ENCODE peak calls at places on chromosomes 7 and 10, in eight cellular contexts. One of them, this sample, is unnamed.
A peak's percentile ranks its signal among the peaks of the same experiment; 100 is the strongest.

GRCh38 chr10:21502371-21502765 is 23.1 kb downstream of the SKIDA1 start:
- DNase-seq in dorsolateral prefrontal cortex: no peak
- DNase-seq in IMR-90: no peak
- DNase-seq in GM06990: no peak
- DNase-seq in HL-60: no peak
- DNase-seq in psoas muscle: no peak
- DNase-seq in colonic mucosa: no peak
- DNase-seq in HCT116: no peak
- DNase-seq in this sample: no peak

GRCh38 chr10:104664205-104664604 is 23.1 kb downstream of the SORCS3 start:
- DNase-seq in dorsolateral prefrontal cortex: no peak
- DNase-seq in IMR-90: no peak
- DNase-seq in GM06990: no peak
- DNase-seq in HL-60: no peak
- DNase-seq in psoas muscle: no peak
- DNase-seq in colonic mucosa: no peak
- DNase-seq in HCT116: no peak
- DNase-seq in this sample: no peak

GRCh38 chr10:101257121-101257890 is 28.0 kb upstream of the LBX1 start:
- DNase-seq in dorsolateral prefrontal cortex: no peak
- DNase-seq in IMR-90: no peak
- DNase-seq in GM06990: no peak
- DNase-seq in HL-60: no peak
- DNase-seq in psoas muscle: no peak
- DNase-seq in colonic mucosa: no peak
- DNase-seq in HCT116: no peak
- DNase-seq in this sample: peak; percentile 49

GRCh38 chr7:155440018-155440410 is 17.9 kb upstream of the EN2 start:
- DNase-seq in dorsolateral prefrontal cortex: no peak
- DNase-seq in IMR-90: no peak
- DNase-seq in GM06990: no peak
- DNase-seq in HL-60: no peak
- DNase-seq in psoas muscle: no peak
- DNase-seq in colonic mucosa: no peak
- DNase-seq in HCT116: no peak
- DNase-seq in this sample: no peak

GRCh38 chr7:20222219-20222828 is 5.1 kb upstream of the MACC1 start:
- DNase-seq in dorsolateral prefrontal cortex: no peak
- DNase-seq in IMR-90: no peak
- DNase-seq in GM06990: no peak
- DNase-seq in HL-60: no peak
- DNase-seq in psoas muscle: no peak
- DNase-seq in colonic mucosa: no peak
- DNase-seq in HCT116: no peak
- DNase-seq in this sample: no peak

GRCh38 chr7:112212516-112213036 is 6.1 kb downstream of the ZNF277 start:
- DNase-seq in dorsolateral prefrontal cortex: no peak
- DNase-seq in IMR-90: peak; percentile 35
- DNase-seq in GM06990: no peak
- DNase-seq in HL-60: no peak
- DNase-seq in psoas muscle: no peak
- DNase-seq in colonic mucosa: no peak
- DNase-seq in HCT116: no peak
- DNase-seq in this sample: no peak

GRCh38 chr10:816958-817357 is 114.5 kb downstream of the LARP4B start:
- DNase-seq in dorsolateral prefrontal cortex: no peak
- DNase-seq in IMR-90: no peak
- DNase-seq in GM06990: no peak
- DNase-seq in HL-60: no peak
- DNase-seq in psoas muscle: no peak
- DNase-seq in colonic mucosa: no peak
- DNase-seq in HCT116: no peak
- DNase-seq in this sample: no peak

GRCh38 chr10:125757742-125758141 is 17.9 kb downstream of the MMP21 start:
- DNase-seq in dorsolateral prefrontal cortex: no peak
- DNase-seq in IMR-90: no peak
- DNase-seq in GM06990: no peak
- DNase-seq in HL-60: no peak
- DNase-seq in psoas muscle: no peak
- DNase-seq in colonic mucosa: no peak
- DNase-seq in HCT116: no peak
- DNase-seq in this sample: no peak

DNA sequence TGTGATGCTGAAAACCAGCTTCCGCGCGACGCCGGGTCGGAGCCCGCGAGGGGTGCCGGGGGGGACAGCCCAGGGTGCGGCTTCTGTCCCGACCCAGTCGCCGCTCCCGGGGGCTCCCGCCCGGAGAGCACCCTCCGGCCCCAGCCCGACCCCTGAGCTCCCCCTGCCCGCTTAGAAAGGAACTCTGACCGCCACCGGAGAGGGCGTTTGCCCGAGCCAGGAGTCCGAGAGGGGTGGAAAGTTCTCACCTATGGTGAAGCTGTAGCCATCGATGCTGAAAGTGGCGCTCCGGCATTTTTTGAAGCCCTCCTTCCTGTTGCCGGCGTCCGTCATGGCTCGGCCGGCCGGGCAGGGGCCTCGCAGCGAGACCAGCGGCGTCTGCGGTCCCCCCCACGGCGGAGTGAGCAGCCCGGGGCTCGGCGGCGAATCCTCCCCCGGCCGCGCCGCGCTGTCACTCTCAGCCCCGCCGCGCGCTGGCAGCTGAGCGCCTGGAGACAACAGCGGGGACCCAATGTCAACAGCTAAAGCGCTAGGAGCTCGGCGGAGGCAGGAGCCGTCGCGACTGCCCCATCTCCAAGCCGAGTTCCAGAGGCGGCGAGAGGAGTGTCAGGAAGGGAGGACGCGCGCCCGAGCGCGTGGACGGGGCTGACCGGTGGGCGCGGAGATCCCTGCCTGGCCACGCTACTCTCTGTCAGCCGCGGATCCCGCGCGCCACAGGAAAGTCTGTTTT is 191.6 kb downstream of the LSM5 start:
- DNase-seq in dorsolateral prefrontal cortex: no peak
- DNase-seq in IMR-90: no peak
- DNase-seq in GM06990: no peak
- DNase-seq in HL-60: no peak
- DNase-seq in psoas muscle: no peak
- DNase-seq in colonic mucosa: no peak
- DNase-seq in HCT116: no peak
- DNase-seq in this sample: peak; percentile 8
- H3K4me3 ChIP-seq in dorsolateral prefrontal cortex: peak overlapping the region; percentile 66
- H3K4me3 ChIP-seq in IMR-90: peak overlapping the region; percentile 14
- H3K4me3 ChIP-seq in GM06990: no peak overlapping the region
- H3K4me3 ChIP-seq in HL-60: peak overlapping the region; percentile 48
- H3K4me3 ChIP-seq in psoas muscle: peak overlapping the region; percentile 57
- H3K4me3 ChIP-seq in colonic mucosa: peak overlapping the region; percentile 20
- H3K4me3 ChIP-seq in HCT116: no peak overlapping the region
- H3K4me3 ChIP-seq in this sample: peak overlapping the region; percentile 23

GRCh38 chr10:28796606-28797512 is 119.5 kb downstream of the BAMBI start:
- DNase-seq in dorsolateral prefrontal cortex: no peak
- DNase-seq in IMR-90: peak; percentile 83
- DNase-seq in GM06990: no peak
- DNase-seq in HL-60: no peak
- DNase-seq in psoas muscle: peak; percentile 44
- DNase-seq in colonic mucosa: no peak
- DNase-seq in HCT116: no peak
- DNase-seq in this sample: peak; percentile 77

GRCh38 chr10:28800144-28800543 is 122.8 kb downstream of the BAMBI start:
- DNase-seq in dorsolateral prefrontal cortex: no peak
- DNase-seq in IMR-90: peak; percentile 38
- DNase-seq in GM06990: no peak
- DNase-seq in HL-60: no peak
- DNase-seq in psoas muscle: no peak
- DNase-seq in colonic mucosa: no peak
- DNase-seq in HCT116: no peak
- DNase-seq in this sample: no peak

GRCh38 chr10:28798964-28799363 is 121.6 kb downstream of the BAMBI start:
- DNase-seq in dorsolateral prefrontal cortex: no peak
- DNase-seq in IMR-90: no peak
- DNase-seq in GM06990: no peak
- DNase-seq in HL-60: no peak
- DNase-seq in psoas muscle: no peak
- DNase-seq in colonic mucosa: no peak
- DNase-seq in HCT116: no peak
- DNase-seq in this sample: no peak

GRCh38 chr10:28798428-28798955 is 121.2 kb downstream of the BAMBI start:
- DNase-seq in dorsolateral prefrontal cortex: no peak
- DNase-seq in IMR-90: no peak
- DNase-seq in GM06990: no peak
- DNase-seq in HL-60: no peak
- DNase-seq in psoas muscle: no peak
- DNase-seq in colonic mucosa: no peak
- DNase-seq in HCT116: no peak
- DNase-seq in this sample: no peak

DNA sequence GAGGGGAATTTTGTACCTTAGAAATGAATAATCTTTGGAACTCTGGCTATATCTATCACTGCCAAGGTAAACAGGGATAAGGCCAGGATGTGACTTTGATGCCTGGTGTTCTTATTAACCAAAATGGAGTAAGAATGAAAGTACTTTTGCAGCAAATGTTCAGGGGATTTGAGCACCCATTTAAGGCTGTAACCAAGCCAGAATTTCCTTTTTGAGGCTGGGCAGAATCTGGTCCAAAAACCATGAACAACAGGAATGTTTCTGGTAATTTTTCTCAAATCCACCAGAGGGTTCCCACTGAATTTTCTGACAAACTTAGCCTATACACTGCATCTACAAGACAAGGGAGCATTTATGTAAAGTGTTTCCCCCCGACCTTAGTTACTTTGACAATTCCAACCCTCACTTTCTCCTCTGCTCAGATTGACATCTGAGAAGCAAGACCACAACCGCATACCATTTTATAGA is 120.6 kb downstream of the BAMBI start:
- DNase-seq in dorsolateral prefrontal cortex: no peak
- DNase-seq in IMR-90: no peak
- DNase-seq in GM06990: no peak
- DNase-seq in HL-60: no peak
- DNase-seq in psoas muscle: no peak
- DNase-seq in colonic mucosa: no peak
- DNase-seq in HCT116: no peak
- DNase-seq in this sample: peak; percentile 17
- TF ChIP-seq CTCF in dorsolateral prefrontal cortex: no peak
- TF ChIP-seq CTCF in IMR-90: no peak
- TF ChIP-seq CTCF in GM06990: no peak
- TF ChIP-seq CTCF in HL-60: no peak
- TF ChIP-seq CTCF in psoas muscle: no peak
- TF ChIP-seq CTCF in colonic mucosa: no peak
- TF ChIP-seq CTCF in HCT116: no peak
- TF ChIP-seq CTCF in this sample: no peak

DNA sequence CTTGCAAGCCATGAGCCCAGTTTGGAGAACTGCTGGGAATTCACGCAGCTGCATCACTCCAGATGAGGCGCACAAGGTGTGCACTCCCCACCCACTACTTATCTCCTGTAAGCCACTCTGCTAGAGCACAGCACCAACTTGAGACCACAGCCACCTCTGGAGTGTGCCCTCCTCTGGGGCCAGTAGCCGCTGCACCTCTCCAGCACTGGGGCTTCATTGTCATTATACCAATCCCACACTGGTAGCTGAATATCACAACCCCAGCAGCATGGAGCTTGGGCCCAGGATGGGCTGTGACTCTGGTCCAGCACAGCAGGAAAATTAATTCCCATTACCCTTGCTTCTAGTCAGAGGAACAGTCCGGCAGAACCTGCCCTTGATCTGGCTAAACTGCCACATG is 125.6 kb downstream of the LSM5 start:
- DNase-seq in dorsolateral prefrontal cortex: no peak
- DNase-seq in IMR-90: no peak
- DNase-seq in GM06990: no peak
- DNase-seq in HL-60: no peak
- DNase-seq in psoas muscle: no peak
- DNase-seq in colonic mucosa: no peak
- DNase-seq in HCT116: no peak
- DNase-seq in this sample: no peak
- H3K27me3 ChIP-seq in dorsolateral prefrontal cortex: peaks cover 9% of the 10 kb centered on the region
- H3K27me3 ChIP-seq in IMR-90: no peaks in the 10 kb centered on the region
- H3K27me3 ChIP-seq in GM06990: peaks cover 1% of the 10 kb centered on the region
- H3K27me3 ChIP-seq in HL-60: peaks cover 2% of the 10 kb centered on the region
- H3K27me3 ChIP-seq in psoas muscle: no peaks in the 10 kb centered on the region
- H3K27me3 ChIP-seq in colonic mucosa: no peaks in the 10 kb centered on the region
- H3K27me3 ChIP-seq in HCT116: peaks cover 67% of the 10 kb centered on the region
- H3K27me3 ChIP-seq in this sample: peaks cover 41% of the 10 kb centered on the region

GRCh38 chr10:116611153-116611545 is 9.6 kb upstream of the PNLIPRP2 start:
- DNase-seq in dorsolateral prefrontal cortex: no peak
- DNase-seq in IMR-90: no peak
- DNase-seq in GM06990: no peak
- DNase-seq in HL-60: no peak
- DNase-seq in psoas muscle: no peak
- DNase-seq in colonic mucosa: peak; percentile 45
- DNase-seq in HCT116: no peak
- DNase-seq in this sample: no peak

GRCh38 chr10:116606061-116606483 is 14.7 kb upstream of the PNLIPRP2 start:
- DNase-seq in dorsolateral prefrontal cortex: no peak
- DNase-seq in IMR-90: no peak
- DNase-seq in GM06990: no peak
- DNase-seq in HL-60: no peak
- DNase-seq in psoas muscle: no peak
- DNase-seq in colonic mucosa: no peak
- DNase-seq in HCT116: no peak
- DNase-seq in this sample: no peak

GRCh38 chr10:116607336-116607735 is 13.4 kb upstream of the PNLIPRP2 start:
- DNase-seq in dorsolateral prefrontal cortex: no peak
- DNase-seq in IMR-90: no peak
- DNase-seq in GM06990: no peak
- DNase-seq in HL-60: no peak
- DNase-seq in psoas muscle: no peak
- DNase-seq in colonic mucosa: no peak
- DNase-seq in HCT116: no peak
- DNase-seq in this sample: no peak

GRCh38 chr10:116610443-116611152 is 10.2 kb upstream of the PNLIPRP2 start:
- DNase-seq in dorsolateral prefrontal cortex: no peak
- DNase-seq in IMR-90: no peak
- DNase-seq in GM06990: no peak
- DNase-seq in HL-60: no peak
- DNase-seq in psoas muscle: no peak
- DNase-seq in colonic mucosa: no peak
- DNase-seq in HCT116: no peak
- DNase-seq in this sample: no peak

DNA sequence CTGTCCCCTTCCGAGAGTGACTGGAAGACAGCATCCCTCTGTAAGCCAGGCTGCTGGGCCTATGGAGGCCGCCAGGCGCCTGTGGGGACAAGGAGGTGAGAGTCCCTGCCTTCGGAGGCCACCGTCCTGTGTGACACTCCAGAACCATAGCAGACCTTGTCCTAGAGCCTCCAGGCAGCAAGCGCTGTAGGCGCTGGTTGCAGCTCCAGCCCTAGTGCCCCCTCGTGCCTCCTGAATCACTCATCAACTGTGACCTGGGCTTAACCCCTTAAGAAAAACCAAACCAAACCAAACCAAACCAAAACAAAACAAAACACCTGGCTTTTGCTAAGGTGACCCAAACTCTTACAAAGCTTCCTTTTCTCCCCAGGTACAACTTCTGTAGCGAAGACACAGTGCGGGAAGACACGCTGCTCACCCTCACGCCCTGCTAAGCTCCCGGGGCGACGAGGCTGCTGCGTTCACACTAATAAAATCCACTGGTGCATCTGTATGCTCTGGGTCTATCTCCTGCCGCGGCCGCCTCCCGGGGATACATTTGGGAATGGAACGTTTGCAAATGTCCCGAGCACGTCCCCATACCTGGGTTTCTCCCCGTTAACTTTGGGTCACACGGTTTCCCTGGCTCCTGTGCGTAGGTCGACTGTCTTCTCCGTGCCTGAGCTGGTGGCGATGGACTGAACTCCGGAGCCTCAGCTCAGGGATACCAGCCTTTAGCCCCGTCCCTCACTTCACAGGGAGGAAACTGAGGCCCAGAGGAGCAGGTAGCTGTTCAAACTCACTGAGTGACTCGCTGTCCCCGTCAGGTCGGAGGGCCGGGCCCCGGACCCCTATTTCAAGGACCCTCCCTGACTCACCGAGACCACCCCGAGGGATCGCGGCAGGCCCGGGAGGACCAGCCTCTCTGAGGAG is 11.8 kb upstream of the PNLIPRP2 start:
- DNase-seq in dorsolateral prefrontal cortex: no peak
- DNase-seq in IMR-90: no peak
- DNase-seq in GM06990: no peak
- DNase-seq in HL-60: no peak
- DNase-seq in psoas muscle: no peak
- DNase-seq in colonic mucosa: peak; percentile 42
- DNase-seq in HCT116: no peak
- DNase-seq in this sample: no peak
- H3K4me3 ChIP-seq in dorsolateral prefrontal cortex: peak overlapping the region; percentile 44
- H3K4me3 ChIP-seq in IMR-90: no peak overlapping the region
- H3K4me3 ChIP-seq in GM06990: peak overlapping the region; percentile 27
- H3K4me3 ChIP-seq in HL-60: no peak overlapping the region
- H3K4me3 ChIP-seq in psoas muscle: no peak overlapping the region
- H3K4me3 ChIP-seq in colonic mucosa: peak overlapping the region; percentile 55
- H3K4me3 ChIP-seq in HCT116: no peak overlapping the region
- H3K4me3 ChIP-seq in this sample: peak overlapping the region; percentile 39